ENCODE peak calls at places on chromosomes 4 and X, in four cellular contexts. A is stimulated activated CD8-positive, alpha-beta memory T cell treated with anti-CD3 and anti-CD28 coated beads, Interleukin-15, amount 100 ng/mL, for 24 hours; K is tibial artery; G is activated T-helper 1 cell treated with anti-CD3 and anti-CD28 coated beads, Interleukin-12 subunit alpha, Interleukin-12 subunit beta, Interleukin-2, Interleukin-4 antibody, amounts not matched to agents 30 ng/mL and 10 ng/mL and 1 ng/mL, durations not matched to agents 14 hours and 24 hours and 36 hours. Q is an unnamed sample.

GRCh38 chrX:150569155-150569477 is 695 bp downstream of the MTM1 start:
- DNase-seq in G (no peak), A (no peak), K (no peak), Q (no peak)

GRCh38 chr4:133096972-133097371 is 52.1 kb upstream of the PCDH10 start:
- DNase-seq in G (no peak), A (no peak), K (no peak), Q (no peak)

GRCh38 chr4:71765349-71765748 is 18.5 kb downstream of the GC start:
- DNase-seq in K (no peak), A (no peak), G (no peak), Q (no peak)

GRCh38 chr4:105956566-105956965 is 61.3 kb downstream of the NPNT start:
- DNase-seq in K (no peak), A (no peak), G (no peak), Q (no peak)

GRCh38 chr4:139815646-139816601 is 150.3 kb downstream of the MGST2 start:
- DNase-seq in G (no peak), K (no peak), A (no peak), Q (peak; percentile 86)

GRCh38 chrX:101265869-101266428 is 25.2 kb downstream of the TAF7L start:
- DNase-seq in K (no peak), G (no peak), A (no peak), Q (no peak)

GRCh38 chr4:128810331-128810870 is 901 bp downstream of the JADE1 start:
- DNase-seq in K (peak; percentile 70), G (no peak), A (no peak), Q (peak; percentile 24)

GRCh38 chr4:106266201-106266600 is 49.8 kb downstream of the TBCK start:
- DNase-seq in G (no peak), A (no peak), K (no peak), Q (no peak)

GRCh38 chrX:148958896-148959295 is 458.5 kb downstream of the AFF2 start:
- DNase-seq in G (no peak), K (no peak), A (no peak), Q (no peak)

GRCh38 chr4:189840356-189840755 is 100.3 kb upstream of the FRG1 start:
- DNase-seq in A (no peak), K (no peak), G (no peak), Q (no peak)

GRCh38 chr4:7546152-7546808 is 111.5 kb upstream of the PSAPL1 start:
- DNase-seq in A (no peak), G (no peak), K (no peak), Q (no peak)

GRCh38 chr4:55216871-55217635 is 91.7 kb upstream of the KDR start:
- DNase-seq in G (no peak), A (no peak), K (no peak), Q (no peak)

GRCh38 chrX:153530411-153531145 is 13.1 kb downstream of the ATP2B3 start:
- DNase-seq in K (no peak), G (no peak), A (no peak), Q (no peak)

GRCh38 chrX:2242326-2242725 is 258.4 kb downstream of the DHRSX start:
- DNase-seq in G (no peak), K (no peak), A (no peak), Q (no peak)

GRCh38 chrX:115023811-115024210 is 6.4 kb upstream of the IL13RA2 start:
- DNase-seq in A (no peak), K (no peak), G (no peak), Q (no peak)

GRCh38 chr4:119136541-119136940 is 909 bp downstream of the MYOZ2 start:
- DNase-seq in K (no peak), G (no peak), A (no peak), Q (no peak)

GRCh38 chrX:48957477-48957826 is at the start of gene OTUD5:
- DNase-seq in K (peak; percentile 79), A (peak; percentile 44), G (peak; percentile 68), Q (no peak)

GRCh38 chr4:5980436-5981155 is 37.6 kb downstream of the C4orf50 start:
- DNase-seq in A (no peak), G (no peak), K (no peak), Q (no peak)

GRCh38 chr4:110085131-110085530 is 113.3 kb downstream of the ELOVL6 start:
- DNase-seq in A (no peak), K (no peak), G (no peak), Q (no peak)

GRCh38 chr4:2812985-2813384 is 20.1 kb downstream of the SH3BP2 start:
- DNase-seq in A (no peak), K (no peak), G (no peak), Q (no peak)